ENCODE peak calls at places on chromosome 9, in five cellular contexts. G, Z, T, W and Y are unnamed samples.

GRCh38 chr9:22208846-22209585 is 199.9 kb upstream of the CDKN2B start:
- DNase-seq in G (no peak), Z (no peak), T (no peak), W (no peak), Y (no peak)

GRCh38 chr9:347667-348292 is 133.1 kb downstream of the DOCK8 start:
- DNase-seq in G (no peak), Z (peak), T (no peak), W (no peak), Y (peak)

GRCh38 chr9:124863371-124863831 is 1.5 kb downstream of the ARPC5L start:
- DNase-seq in G (no peak), Z (no peak), T (no peak), W (no peak), Y (no peak)

GRCh38 chr9:10633785-10634184 is 21.0 kb upstream of the PTPRD start:
- DNase-seq in G (no peak), Z (no peak), T (no peak), W (no peak), Y (no peak)

GRCh38 chr9:38096238-38096805 is 27.3 kb upstream of the SHB start:
- DNase-seq in G (no peak), Z (no peak), T (no peak), W (no peak), Y (no peak)

GRCh38 chr9:69857131-69857530 is 36.5 kb downstream of the CFAP95 start:
- DNase-seq in G (no peak), Z (peak), T (peak), W (no peak), Y (peak)

GRCh38 chr9:112020680-112021596 is 124.3 kb downstream of the UGCG start:
- DNase-seq in G (no peak), Z (peak), T (no peak), W (no peak), Y (peak)

GRCh38 chr9:14395300-14396082 is 81.5 kb upstream of the NFIB start:
- DNase-seq in G (no peak), Z (no peak), T (no peak), W (no peak), Y (no peak)

GRCh38 chr9:120867676-120868338 is 9.2 kb downstream of the PHF19 start:
- DNase-seq in G (no peak), Z (no peak), T (no peak), W (no peak), Y (no peak)

GRCh38 chr9:126611592-126612328 is 2.0 kb upstream of the LMX1B start:
- DNase-seq in G (peak), Z (peak), T (peak), W (peak), Y (peak)